ENCODE peak calls at places on chromosomes 6 and 20, in ten cellular contexts. One of them, this sample, is unnamed.

GRCh38 chr6:48074368-48074767 is 36.6 kb downstream of the PTCHD4 start:
- DNase-seq in ovary: no peak
- DNase-seq in prostate gland: no peak
- DNase-seq in A549: no peak
- DNase-seq in heart left ventricle: no peak
- DNase-seq in uterus: no peak
- DNase-seq in spleen: no peak
- DNase-seq in Peyer's patch: no peak
- DNase-seq in thyroid gland: peak
- DNase-seq in transverse colon: no peak
- DNase-seq in this sample: no peak

GRCh38 chr6:43744931-43745727 is 24.9 kb upstream of the VEGFA start:
- DNase-seq in ovary: no peak
- DNase-seq in prostate gland: peak
- DNase-seq in A549: no peak
- DNase-seq in heart left ventricle: no peak
- DNase-seq in uterus: no peak
- DNase-seq in spleen: peak
- DNase-seq in Peyer's patch: no peak
- DNase-seq in thyroid gland: no peak
- DNase-seq in transverse colon: no peak
- DNase-seq in this sample: no peak

GRCh38 chr6:30700340-30700739 is 9.6 kb upstream of the NRM start:
- DNase-seq in ovary: no peak
- DNase-seq in prostate gland: no peak
- DNase-seq in A549: no peak
- DNase-seq in heart left ventricle: no peak
- DNase-seq in uterus: no peak
- DNase-seq in spleen: no peak
- DNase-seq in Peyer's patch: no peak
- DNase-seq in thyroid gland: no peak
- DNase-seq in transverse colon: no peak
- DNase-seq in this sample: no peak

GRCh38 chr6:140225587-140226438 is 851.4 kb upstream of the CITED2 start:
- DNase-seq in ovary: no peak
- DNase-seq in prostate gland: no peak
- DNase-seq in A549: no peak
- DNase-seq in heart left ventricle: no peak
- DNase-seq in uterus: no peak
- DNase-seq in spleen: no peak
- DNase-seq in Peyer's patch: no peak
- DNase-seq in thyroid gland: no peak
- DNase-seq in transverse colon: no peak
- DNase-seq in this sample: no peak

GRCh38 chr20:635028-635427 is 18.0 kb downstream of the SRXN1 start:
- DNase-seq in ovary: no peak
- DNase-seq in prostate gland: no peak
- DNase-seq in A549: no peak
- DNase-seq in heart left ventricle: no peak
- DNase-seq in uterus: no peak
- DNase-seq in spleen: no peak
- DNase-seq in Peyer's patch: no peak
- DNase-seq in thyroid gland: no peak
- DNase-seq in transverse colon: no peak
- DNase-seq in this sample: no peak

GRCh38 chr6:79984261-79984660 is 20.2 kb upstream of the TTK start:
- DNase-seq in ovary: no peak
- DNase-seq in prostate gland: peak
- DNase-seq in A549: no peak
- DNase-seq in heart left ventricle: no peak
- DNase-seq in uterus: no peak
- DNase-seq in spleen: no peak
- DNase-seq in Peyer's patch: no peak
- DNase-seq in thyroid gland: peak
- DNase-seq in transverse colon: peak
- DNase-seq in this sample: peak

GRCh38 chr6:43992126-43992663 is 135.1 kb downstream of the MRPL14 start:
- DNase-seq in ovary: no peak
- DNase-seq in prostate gland: no peak
- DNase-seq in A549: no peak
- DNase-seq in heart left ventricle: no peak
- DNase-seq in uterus: no peak
- DNase-seq in spleen: no peak
- DNase-seq in Peyer's patch: no peak
- DNase-seq in thyroid gland: no peak
- DNase-seq in transverse colon: no peak
- DNase-seq in this sample: no peak

GRCh38 chr6:12717356-12717755 is 789 bp downstream of the PHACTR1 start:
- DNase-seq in ovary: no peak
- DNase-seq in prostate gland: no peak
- DNase-seq in A549: peak
- DNase-seq in heart left ventricle: no peak
- DNase-seq in uterus: no peak
- DNase-seq in spleen: no peak
- DNase-seq in Peyer's patch: no peak
- DNase-seq in thyroid gland: no peak
- DNase-seq in transverse colon: no peak
- DNase-seq in this sample: no peak

GRCh38 chr20:36478137-36478905 is 63.0 kb upstream of the MYL9 start:
- DNase-seq in ovary: no peak
- DNase-seq in prostate gland: no peak
- DNase-seq in A549: no peak
- DNase-seq in heart left ventricle: no peak
- DNase-seq in uterus: no peak
- DNase-seq in spleen: no peak
- DNase-seq in Peyer's patch: no peak
- DNase-seq in thyroid gland: no peak
- DNase-seq in transverse colon: no peak
- DNase-seq in this sample: no peak

GRCh38 chr20:36482044-36482473 is 59.3 kb upstream of the MYL9 start:
- DNase-seq in ovary: no peak
- DNase-seq in prostate gland: no peak
- DNase-seq in A549: no peak
- DNase-seq in heart left ventricle: peak
- DNase-seq in uterus: no peak
- DNase-seq in spleen: no peak
- DNase-seq in Peyer's patch: no peak
- DNase-seq in thyroid gland: peak
- DNase-seq in transverse colon: no peak
- DNase-seq in this sample: no peak

GRCh38 chr20:36479938-36480337 is 61.4 kb upstream of the MYL9 start:
- DNase-seq in ovary: no peak
- DNase-seq in prostate gland: no peak
- DNase-seq in A549: no peak
- DNase-seq in heart left ventricle: no peak
- DNase-seq in uterus: no peak
- DNase-seq in spleen: no peak
- DNase-seq in Peyer's patch: no peak
- DNase-seq in thyroid gland: no peak
- DNase-seq in transverse colon: no peak
- DNase-seq in this sample: no peak

GRCh38 chr20:36481380-36482043 is 59.8 kb upstream of the MYL9 start:
- DNase-seq in ovary: no peak
- DNase-seq in prostate gland: no peak
- DNase-seq in A549: no peak
- DNase-seq in heart left ventricle: no peak
- DNase-seq in uterus: no peak
- DNase-seq in spleen: no peak
- DNase-seq in Peyer's patch: no peak
- DNase-seq in thyroid gland: no peak
- DNase-seq in transverse colon: no peak
- DNase-seq in this sample: no peak

DNA sequence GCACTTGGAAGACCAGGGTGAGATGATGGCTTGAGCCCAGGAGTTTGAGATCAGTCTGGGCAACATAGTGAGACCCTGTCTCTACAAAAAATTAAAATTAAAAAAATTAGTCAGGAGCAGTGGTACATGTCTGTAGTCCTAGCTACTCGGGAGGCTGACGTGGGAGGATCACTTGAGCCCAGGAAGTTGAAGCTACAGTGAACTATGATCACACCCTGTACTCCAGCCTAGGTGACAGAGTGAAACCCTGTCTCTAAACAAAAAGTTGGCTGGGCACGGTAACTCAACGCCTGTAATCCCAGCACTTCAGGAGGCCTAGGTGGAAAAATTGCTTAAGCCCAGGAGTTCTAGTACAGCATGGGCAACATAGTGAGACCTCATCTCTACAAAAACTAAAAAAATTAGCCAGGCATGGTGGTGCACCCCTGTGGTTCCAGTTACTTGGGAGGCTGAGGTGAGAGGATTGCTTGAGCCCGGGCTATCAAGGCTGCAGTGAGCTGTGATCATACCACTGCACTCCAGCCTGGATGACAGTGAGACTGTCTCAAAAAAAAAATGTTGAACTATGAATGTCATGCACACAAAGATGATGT is 60.8 kb upstream of the MYL9 start:
- DNase-seq in ovary: no peak
- DNase-seq in prostate gland: no peak
- DNase-seq in A549: no peak
- DNase-seq in heart left ventricle: no peak
- DNase-seq in uterus: no peak
- DNase-seq in spleen: no peak
- DNase-seq in Peyer's patch: no peak
- DNase-seq in thyroid gland: no peak
- DNase-seq in transverse colon: no peak
- DNase-seq in this sample: no peak
- TF ChIP-seq POLR2A in ovary: no peak
- TF ChIP-seq POLR2A in prostate gland: no peak
- TF ChIP-seq POLR2A in A549: no peak
- TF ChIP-seq POLR2A in heart left ventricle: no peak
- TF ChIP-seq POLR2A in uterus: no peak
- TF ChIP-seq POLR2A in spleen: no peak
- TF ChIP-seq POLR2A in Peyer's patch: no peak
- TF ChIP-seq POLR2A in thyroid gland: no peak
- TF ChIP-seq POLR2A in transverse colon: no peak
- TF ChIP-seq POLR2A in this sample: no peak

DNA sequence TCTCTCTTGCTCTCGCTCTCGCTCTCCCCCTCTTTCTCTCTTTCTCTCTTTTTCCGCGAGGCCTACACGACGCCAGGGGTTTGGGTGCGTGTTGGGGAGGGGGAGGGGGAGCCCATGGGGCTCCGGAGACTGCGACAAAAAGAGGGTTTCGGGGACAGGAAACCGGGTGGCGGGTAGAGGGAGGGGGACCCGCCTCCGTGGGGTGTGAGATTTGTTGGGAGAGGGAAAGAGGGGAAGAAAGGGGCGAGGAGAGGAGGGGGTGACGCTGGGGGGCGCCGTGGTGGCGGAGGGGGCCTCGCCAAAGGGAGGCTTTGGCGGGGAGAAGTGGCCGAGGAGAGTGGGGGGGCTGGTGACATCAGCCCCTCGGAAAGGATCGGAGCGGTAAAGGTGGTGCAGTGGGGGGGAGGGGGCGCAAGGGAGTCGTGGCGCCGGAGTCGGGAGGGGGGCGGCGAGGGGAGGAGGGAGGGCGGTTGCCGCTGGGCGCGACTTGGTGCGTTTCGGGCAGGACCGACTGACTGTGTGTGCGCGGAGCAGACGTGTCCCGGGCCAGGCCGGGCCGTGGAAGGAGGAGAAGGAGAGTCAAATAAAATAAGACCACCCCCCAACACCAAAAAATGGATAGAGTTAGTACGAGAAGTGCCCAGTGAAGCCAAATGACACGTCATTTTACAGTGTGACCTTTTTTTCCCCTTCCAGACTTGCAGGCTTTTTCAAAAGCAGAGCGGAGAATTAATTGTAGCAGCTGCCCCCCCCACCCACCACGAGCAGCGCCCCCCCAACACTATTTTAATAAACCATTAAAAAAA is 39.8 kb downstream of the GNAS start:
- DNase-seq in ovary: peak
- DNase-seq in prostate gland: peak
- DNase-seq in A549: peak
- DNase-seq in heart left ventricle: peak
- DNase-seq in uterus: peak
- DNase-seq in spleen: peak
- DNase-seq in Peyer's patch: peak
- DNase-seq in thyroid gland: peak
- DNase-seq in transverse colon: peak
- DNase-seq in this sample: peak
- TF ChIP-seq CTCF in ovary: no peak
- TF ChIP-seq CTCF in prostate gland: no peak
- TF ChIP-seq CTCF in A549: no peak
- TF ChIP-seq CTCF in heart left ventricle: no peak
- TF ChIP-seq CTCF in uterus: no peak
- TF ChIP-seq CTCF in spleen: no peak
- TF ChIP-seq CTCF in Peyer's patch: no peak
- TF ChIP-seq CTCF in thyroid gland: no peak
- TF ChIP-seq CTCF in transverse colon: no peak
- TF ChIP-seq CTCF in this sample: no peak

GRCh38 chr6:7058250-7058923 is 49.4 kb upstream of the RREB1 start:
- DNase-seq in ovary: no peak
- DNase-seq in prostate gland: peak
- DNase-seq in A549: peak
- DNase-seq in heart left ventricle: no peak
- DNase-seq in uterus: no peak
- DNase-seq in spleen: no peak
- DNase-seq in Peyer's patch: no peak
- DNase-seq in thyroid gland: peak
- DNase-seq in transverse colon: peak
- DNase-seq in this sample: peak
- TF ChIP-seq POLR2A in ovary: no peak
- TF ChIP-seq POLR2A in prostate gland: peak
- TF ChIP-seq POLR2A in A549: no peak
- TF ChIP-seq POLR2A in heart left ventricle: no peak
- TF ChIP-seq POLR2A in uterus: no peak
- TF ChIP-seq POLR2A in spleen: no peak
- TF ChIP-seq POLR2A in Peyer's patch: no peak
- TF ChIP-seq POLR2A in thyroid gland: no peak
- TF ChIP-seq POLR2A in transverse colon: peak
- TF ChIP-seq POLR2A in this sample: no peak

DNA sequence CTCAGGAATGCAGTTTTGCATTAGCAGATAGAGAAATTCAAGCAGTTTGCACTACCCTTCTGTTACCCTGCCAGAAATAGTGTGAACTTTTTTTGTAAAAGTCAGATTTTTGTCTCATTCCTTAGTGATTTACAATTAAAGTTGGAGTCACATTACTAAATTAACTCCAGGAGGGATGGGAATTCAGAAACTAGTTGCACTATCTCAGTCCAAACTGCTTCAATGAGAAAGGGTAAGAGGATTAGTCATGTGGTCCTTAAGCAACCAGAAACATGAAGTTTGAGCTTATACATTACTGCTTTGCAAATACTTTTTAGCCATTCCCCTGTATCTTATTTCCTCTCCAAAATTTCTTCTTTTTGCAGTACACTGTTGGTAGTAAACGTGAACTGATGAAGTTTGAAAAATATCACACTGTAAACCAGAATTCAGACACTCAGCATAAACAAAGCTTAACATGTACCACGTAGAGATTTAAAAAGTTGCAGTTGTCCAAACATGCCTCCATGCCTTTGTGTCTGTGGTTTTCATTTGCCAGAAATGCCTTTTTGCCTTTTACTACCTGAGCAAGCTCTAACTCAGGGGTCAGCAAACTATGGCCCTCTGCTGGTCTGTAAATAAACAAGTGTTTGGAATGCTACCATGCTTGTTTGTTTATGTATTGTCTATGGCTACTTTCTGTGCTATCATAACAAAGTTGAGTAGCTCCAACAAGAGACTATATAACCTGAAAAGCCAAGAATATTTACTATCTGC is 49.7 kb downstream of the TP53INP2 start:
- DNase-seq in ovary: no peak
- DNase-seq in prostate gland: no peak
- DNase-seq in A549: no peak
- DNase-seq in heart left ventricle: no peak
- DNase-seq in uterus: no peak
- DNase-seq in spleen: no peak
- DNase-seq in Peyer's patch: no peak
- DNase-seq in thyroid gland: no peak
- DNase-seq in transverse colon: no peak
- DNase-seq in this sample: no peak
- TF ChIP-seq CTCF in ovary: no peak
- TF ChIP-seq CTCF in prostate gland: no peak
- TF ChIP-seq CTCF in A549: no peak
- TF ChIP-seq CTCF in heart left ventricle: peak
- TF ChIP-seq CTCF in uterus: no peak
- TF ChIP-seq CTCF in spleen: no peak
- TF ChIP-seq CTCF in Peyer's patch: peak
- TF ChIP-seq CTCF in thyroid gland: no peak
- TF ChIP-seq CTCF in transverse colon: no peak
- TF ChIP-seq CTCF in this sample: no peak